ENCODE peak calls at places on chromosomes 13 and 19, in eight cellular contexts. S, I, M, P, J, T, V and W are unnamed samples.
A peak's percentile ranks its signal among the peaks of the same experiment; 100 is the strongest.

GRCh38 chr19:46490774-46491173 is 4.9 kb downstream of the PNMA8B start:
- DNase-seq in J (no peak), T (no peak), M (no peak), S (no peak), V (no peak), I (no peak), P (no peak), W (no peak)

GRCh38 chr19:31570718-31571117 is 221.5 kb upstream of the TSHZ3 start:
- DNase-seq in T (no peak), J (no peak), P (no peak), S (no peak), I (no peak), V (no peak), M (no peak), W (no peak)

GRCh38 chr19:49911381-49912145 is 14.9 kb upstream of the IL4I1 start:
- DNase-seq in T (no peak), S (peak; percentile 16), V (no peak), P (no peak), I (no peak), M (no peak), J (no peak), W (no peak)

GRCh38 chr13:113357529-113357928 is 6.4 kb downstream of the GRTP1 start:
- DNase-seq in P (peak; percentile 71), T (peak; percentile 81), I (no peak), M (no peak), J (no peak), V (no peak), S (peak; percentile 3), W (no peak)

GRCh38 chr19:8473652-8474476 is 28.6 kb downstream of the PRAM1 start:
- DNase-seq in J (no peak), S (no peak), V (no peak), T (no peak), I (no peak), M (peak; percentile 46), P (no peak), W (no peak)

GRCh38 chr19:4580021-4580901 is 20.8 kb upstream of the SEMA6B start:
- DNase-seq in S (no peak), P (no peak), I (no peak), T (no peak), M (no peak), J (no peak), V (no peak), W (no peak)

GRCh38 chr13:35718084-35718483 is 241.6 kb upstream of the MAB21L1 start:
- DNase-seq in J (no peak), V (no peak), S (no peak), M (no peak), I (no peak), P (no peak), T (no peak), W (no peak)

GRCh38 chr13:48653074-48654054 is at the start of gene CYSLTR2:
- DNase-seq in V (no peak), T (peak; percentile 62), M (no peak), I (peak; percentile 24), P (peak; percentile 34), J (no peak), S (peak; percentile 73), W (no peak)

GRCh38 chr13:84076280-84076679 is 194.0 kb upstream of the SLITRK1 start:
- DNase-seq in S (no peak), V (no peak), T (no peak), M (no peak), J (no peak), I (no peak), P (no peak), W (no peak)

GRCh38 chr13:40340368-40341085 is 325.9 kb downstream of the FOXO1 start:
- DNase-seq in V (no peak), S (peak; percentile 51), J (no peak), T (peak; percentile 52), P (no peak), M (no peak), I (no peak), W (no peak)

GRCh38 chr13:112711528-112712265 is 21.9 kb downstream of the ATP11A start:
- DNase-seq in P (peak; percentile 88), S (peak; percentile 99), I (peak; percentile 88), V (peak; percentile 60), M (peak; percentile 92), J (peak; percentile 83), T (peak; percentile 98), W (peak; percentile 84)

GRCh38 chr13:52879950-52880650 is 31.7 kb upstream of the PCDH8 start:
- DNase-seq in I (no peak), P (no peak), V (no peak), S (no peak), T (no peak), J (no peak), M (no peak), W (no peak)

GRCh38 chr19:8302357-8302691 is 5.8 kb downstream of the CD320 start:
- DNase-seq in V (peak; percentile 62), S (no peak), M (peak; percentile 51), J (peak; percentile 69), I (peak; percentile 73), P (no peak), T (no peak), W (peak; percentile 45)

GRCh38 chr13:25330541-25330940 is 29.1 kb downstream of the NUP58 start:
- DNase-seq in M (no peak), P (no peak), V (no peak), S (peak; percentile 25), T (peak; percentile 68), I (no peak), J (no peak), W (no peak)

GRCh38 chr13:81487151-81487550 is 1146.2 kb upstream of the SPRY2 start:
- DNase-seq in M (no peak), S (peak; percentile 40), T (no peak), J (no peak), I (no peak), V (no peak), P (peak; percentile 0), W (no peak)

GRCh38 chr13:89029062-89029461 is 1357.9 kb downstream of the SLITRK5 start:
- DNase-seq in V (no peak), M (no peak), P (no peak), J (no peak), I (no peak), S (no peak), T (peak; percentile 26), W (no peak)

GRCh38 chr13:25132021-25132420 is 36.1 kb downstream of the PABPC3 start:
- DNase-seq in V (no peak), M (no peak), T (no peak), J (no peak), P (no peak), S (no peak), I (no peak), W (no peak)

GRCh38 chr13:114064516-114065140 is 67.8 kb downstream of the RASA3 start:
- DNase-seq in J (no peak), S (peak; percentile 60), V (no peak), I (peak; percentile 41), M (no peak), T (peak; percentile 35), P (no peak), W (peak; percentile 47)

GRCh38 chr19:38037151-38037611 is 130.2 kb downstream of the SIPA1L3 start:
- DNase-seq in J (no peak), V (no peak), I (no peak), T (no peak), M (no peak), P (no peak), S (no peak), W (no peak)

GRCh38 chr19:35140898-35141626 is 2.0 kb upstream of the FXYD7 start:
- DNase-seq in I (peak; percentile 89), J (peak; percentile 91), T (peak; percentile 77), V (peak; percentile 99), S (peak; percentile 93), M (peak; percentile 97), P (peak; percentile 84), W (peak; percentile 96)
- TF ChIP-seq CTCF in I (peak; percentile 57), J (peak; percentile 60), T (peak; percentile 29), V (peak; percentile 44), S (peak; percentile 45), M (peak; percentile 56), P (peak; percentile 64), W (peak; percentile 35)

GRCh38 chr13:19650742-19651141 is 17.3 kb downstream of the MPHOSPH8 start:
- DNase-seq in P (no peak), T (no peak), M (no peak), S (no peak), V (no peak), I (no peak), J (no peak), W (no peak)
- H3K36me3 ChIP-seq in P (peaks cover 22% of the 10 kb centered on the region), T (peaks cover 1% of the 10 kb centered on the region), M (peaks cover 74% of the 10 kb centered on the region), S (peaks cover 33% of the 10 kb centered on the region), V (peaks cover 3% of the 10 kb centered on the region), I (peaks cover 3% of the 10 kb centered on the region), J (peaks cover 78% of the 10 kb centered on the region), W (peaks cover 93% of the 10 kb centered on the region)

DNA sequence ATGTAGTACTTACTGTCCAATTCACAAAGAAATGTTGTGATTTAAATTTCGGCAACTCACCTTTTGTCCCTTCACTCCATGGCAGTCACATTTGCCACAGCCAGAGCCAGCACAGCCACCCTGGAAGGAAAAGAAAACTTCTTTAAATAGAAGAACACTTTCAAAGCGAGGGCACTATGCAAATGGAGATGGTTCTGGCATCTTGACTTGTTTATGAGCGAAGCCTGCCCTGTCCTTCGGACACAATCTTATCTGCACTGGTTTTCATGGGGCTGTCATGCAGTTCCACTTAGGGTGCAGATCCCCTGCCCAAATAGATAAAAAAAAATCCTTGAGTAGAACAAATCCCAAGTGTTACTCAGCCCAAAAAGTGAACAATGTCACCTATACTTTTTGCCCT is 64.3 kb downstream of the COL4A1 start:
- DNase-seq in M (no peak), I (no peak), T (no peak), V (no peak), P (no peak), J (no peak), S (no peak), W (no peak)
- TF ChIP-seq CTCF in M (no peak), I (no peak), T (no peak), V (no peak), P (no peak), J (no peak), S (no peak), W (no peak)

GRCh38 chr13:98823442-98823841 is 71.0 kb upstream of the SLC15A1 start:
- DNase-seq in P (no peak), M (no peak), I (no peak), S (no peak), J (no peak), T (no peak), V (no peak), W (no peak)

GRCh38 chr13:98821372-98822237 is 69.1 kb upstream of the SLC15A1 start:
- DNase-seq in S (peak; percentile 75), I (no peak), V (no peak), P (no peak), T (peak; percentile 25), J (no peak), M (no peak), W (no peak)

GRCh38 chr13:98820744-98821371 is 68.4 kb upstream of the SLC15A1 start:
- DNase-seq in P (no peak), J (no peak), T (no peak), M (no peak), S (peak; percentile 11), V (no peak), I (no peak), W (no peak)

GRCh38 chr13:98824376-98825160 is 72.1 kb upstream of the SLC15A1 start:
- DNase-seq in I (no peak), V (no peak), S (no peak), J (no peak), P (no peak), T (no peak), M (no peak), W (no peak)

DNA sequence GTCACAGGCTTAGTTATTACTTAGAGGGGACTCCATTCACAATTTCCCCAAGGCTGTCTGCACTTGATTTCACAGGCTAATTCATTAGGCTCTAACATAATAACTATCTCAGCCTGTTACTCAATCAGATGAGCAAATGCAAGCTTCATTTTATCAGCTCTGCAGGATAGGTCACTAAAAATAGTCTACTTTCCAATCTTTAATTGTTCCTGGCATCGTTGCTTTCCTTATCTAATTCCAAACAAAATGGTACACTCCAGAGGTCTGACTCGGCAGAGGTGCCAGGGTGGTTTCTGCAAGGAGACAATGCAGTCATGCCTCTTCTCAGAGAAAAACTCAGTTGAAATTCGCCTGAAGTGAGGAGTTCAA is 69.8 kb upstream of the SLC15A1 start:
- DNase-seq in S (peak; percentile 26), P (no peak), V (no peak), T (peak; percentile 72), I (no peak), J (no peak), M (no peak), W (no peak)
- H3K36me3 ChIP-seq in S (peaks cover 10% of the 10 kb centered on the region), P (peaks cover 7% of the 10 kb centered on the region), V (no peaks in the 10 kb centered on the region), T (no peaks in the 10 kb centered on the region), I (no peaks in the 10 kb centered on the region), J (peaks cover 50% of the 10 kb centered on the region), M (peaks cover 28% of the 10 kb centered on the region), W (peaks cover 80% of the 10 kb centered on the region)